ENCODE peak calls at places on chromosomes 5 and 9, in ten cellular contexts. One of them, this sample, is unnamed.

GRCh38 chr5:138979684-138980275 is 104.6 kb upstream of the LRRTM2 start:
- DNase-seq in GM23248: no peak
- DNase-seq in left colon: no peak
- DNase-seq in small intestine: peak; percentile 22
- DNase-seq in H9: peak; percentile 24
- DNase-seq in activated CD4-positive, alpha-beta T cell treated with anti-CD3 and anti-CD28 coated beads, Interleukin-2, amount 10 ng/mL, durations not matched to agents 7 days and 5 days: peak; percentile 53
- DNase-seq in GM12865: no peak
- DNase-seq in right lobe of liver: no peak
- DNase-seq in mammary epithelial cell: no peak
- DNase-seq in stimulated activated CD4-positive, alpha-beta T cell treated with anti-CD3 and anti-CD28 coated beads, Interleukin-1b, Interleukin-23, amount 100 ng/mL, for 4 hours: no peak
- DNase-seq in this sample: no peak

GRCh38 chr9:91004484-91004883 is 202.9 kb downstream of the SYK start:
- DNase-seq in mammary epithelial cell: no peak
- DNase-seq in H9: no peak
- DNase-seq in activated CD4-positive, alpha-beta T cell treated with anti-CD3 and anti-CD28 coated beads, Interleukin-2, amount 10 ng/mL, durations not matched to agents 7 days and 5 days: no peak
- DNase-seq in small intestine: no peak
- DNase-seq in stimulated activated CD4-positive, alpha-beta T cell treated with anti-CD3 and anti-CD28 coated beads, Interleukin-1b, Interleukin-23, amount 100 ng/mL, for 4 hours: no peak
- DNase-seq in GM12865: no peak
- DNase-seq in GM23248: no peak
- DNase-seq in right lobe of liver: no peak
- DNase-seq in left colon: no peak
- DNase-seq in this sample: no peak

GRCh38 chr9:76255781-76256455 is 138.3 kb downstream of the RFK start:
- DNase-seq in right lobe of liver: peak; percentile 80
- DNase-seq in GM23248: peak; percentile 98
- DNase-seq in GM12865: no peak
- DNase-seq in mammary epithelial cell: peak; percentile 57
- DNase-seq in stimulated activated CD4-positive, alpha-beta T cell treated with anti-CD3 and anti-CD28 coated beads, Interleukin-1b, Interleukin-23, amount 100 ng/mL, for 4 hours: no peak
- DNase-seq in small intestine: peak; percentile 6
- DNase-seq in activated CD4-positive, alpha-beta T cell treated with anti-CD3 and anti-CD28 coated beads, Interleukin-2, amount 10 ng/mL, durations not matched to agents 7 days and 5 days: no peak
- DNase-seq in left colon: peak; percentile 52
- DNase-seq in H9: no peak
- DNase-seq in this sample: no peak

GRCh38 chr9:131390990-131391389 is 2.9 kb upstream of the PRRC2B start:
- DNase-seq in stimulated activated CD4-positive, alpha-beta T cell treated with anti-CD3 and anti-CD28 coated beads, Interleukin-1b, Interleukin-23, amount 100 ng/mL, for 4 hours: no peak
- DNase-seq in left colon: no peak
- DNase-seq in H9: no peak
- DNase-seq in right lobe of liver: no peak
- DNase-seq in small intestine: no peak
- DNase-seq in activated CD4-positive, alpha-beta T cell treated with anti-CD3 and anti-CD28 coated beads, Interleukin-2, amount 10 ng/mL, durations not matched to agents 7 days and 5 days: no peak
- DNase-seq in mammary epithelial cell: no peak
- DNase-seq in GM23248: no peak
- DNase-seq in GM12865: no peak
- DNase-seq in this sample: no peak

GRCh38 chr9:136741885-136742568 is 713 bp downstream of the LCN10 start:
- DNase-seq in right lobe of liver: no peak
- DNase-seq in small intestine: no peak
- DNase-seq in stimulated activated CD4-positive, alpha-beta T cell treated with anti-CD3 and anti-CD28 coated beads, Interleukin-1b, Interleukin-23, amount 100 ng/mL, for 4 hours: no peak
- DNase-seq in GM12865: peak; percentile 41
- DNase-seq in left colon: no peak
- DNase-seq in H9: no peak
- DNase-seq in activated CD4-positive, alpha-beta T cell treated with anti-CD3 and anti-CD28 coated beads, Interleukin-2, amount 10 ng/mL, durations not matched to agents 7 days and 5 days: no peak
- DNase-seq in mammary epithelial cell: no peak
- DNase-seq in GM23248: no peak
- DNase-seq in this sample: peak; percentile 90

GRCh38 chr5:40676643-40677333 is 2.9 kb upstream of the PTGER4 start:
- DNase-seq in H9: peak; percentile 42
- DNase-seq in right lobe of liver: no peak
- DNase-seq in mammary epithelial cell: peak; percentile 43
- DNase-seq in small intestine: no peak
- DNase-seq in GM23248: peak; percentile 78
- DNase-seq in left colon: peak; percentile 46
- DNase-seq in activated CD4-positive, alpha-beta T cell treated with anti-CD3 and anti-CD28 coated beads, Interleukin-2, amount 10 ng/mL, durations not matched to agents 7 days and 5 days: no peak
- DNase-seq in stimulated activated CD4-positive, alpha-beta T cell treated with anti-CD3 and anti-CD28 coated beads, Interleukin-1b, Interleukin-23, amount 100 ng/mL, for 4 hours: no peak
- DNase-seq in GM12865: no peak
- DNase-seq in this sample: no peak

GRCh38 chr9:20570756-20571155 is 51.5 kb downstream of the MLLT3 start:
- DNase-seq in GM23248: peak; percentile 79
- DNase-seq in activated CD4-positive, alpha-beta T cell treated with anti-CD3 and anti-CD28 coated beads, Interleukin-2, amount 10 ng/mL, durations not matched to agents 7 days and 5 days: no peak
- DNase-seq in GM12865: peak; percentile 28
- DNase-seq in left colon: no peak
- DNase-seq in right lobe of liver: no peak
- DNase-seq in stimulated activated CD4-positive, alpha-beta T cell treated with anti-CD3 and anti-CD28 coated beads, Interleukin-1b, Interleukin-23, amount 100 ng/mL, for 4 hours: no peak
- DNase-seq in small intestine: peak; percentile 32
- DNase-seq in H9: no peak
- DNase-seq in mammary epithelial cell: peak; percentile 28
- DNase-seq in this sample: no peak

GRCh38 chr9:37948417-37948980 is 44.6 kb upstream of the SLC25A51 start:
- DNase-seq in H9: no peak
- DNase-seq in small intestine: no peak
- DNase-seq in GM23248: no peak
- DNase-seq in right lobe of liver: no peak
- DNase-seq in stimulated activated CD4-positive, alpha-beta T cell treated with anti-CD3 and anti-CD28 coated beads, Interleukin-1b, Interleukin-23, amount 100 ng/mL, for 4 hours: no peak
- DNase-seq in GM12865: no peak
- DNase-seq in mammary epithelial cell: no peak
- DNase-seq in activated CD4-positive, alpha-beta T cell treated with anti-CD3 and anti-CD28 coated beads, Interleukin-2, amount 10 ng/mL, durations not matched to agents 7 days and 5 days: no peak
- DNase-seq in left colon: no peak
- DNase-seq in this sample: no peak

GRCh38 chr5:121870489-121870888 is 18.8 kb downstream of the FTMT start:
- DNase-seq in right lobe of liver: no peak
- DNase-seq in activated CD4-positive, alpha-beta T cell treated with anti-CD3 and anti-CD28 coated beads, Interleukin-2, amount 10 ng/mL, durations not matched to agents 7 days and 5 days: no peak
- DNase-seq in GM23248: peak; percentile 2
- DNase-seq in left colon: no peak
- DNase-seq in mammary epithelial cell: no peak
- DNase-seq in GM12865: no peak
- DNase-seq in H9: no peak
- DNase-seq in small intestine: peak; percentile 5
- DNase-seq in stimulated activated CD4-positive, alpha-beta T cell treated with anti-CD3 and anti-CD28 coated beads, Interleukin-1b, Interleukin-23, amount 100 ng/mL, for 4 hours: no peak
- DNase-seq in this sample: no peak

This sample was measured in GM13977.